ENCODE peak calls at places on chromosomes 4 and X, in eight cellular contexts. Q is thyroid gland, P is dorsolateral prefrontal cortex, X is HFF-Myc, H is Calu3, K is endothelial cell, M is pancreas, S is heart left ventricle. B is an unnamed sample.

GRCh38 chr4:73170518-73171198 is 87.9 kb downstream of the ANKRD17 start:
- DNase-seq in Q (no peak), P (no peak), X (no peak), H (peak), K (no peak), M (no peak), S (no peak), B (no peak)

GRCh38 chr4:150510176-150510875 is 71.6 kb upstream of the MAB21L2 start:
- DNase-seq in Q (no peak), P (no peak), X (peak), H (no peak), K (no peak), M (no peak), S (no peak), B (no peak)

GRCh38 chr4:107997794-107998193 is 8.1 kb downstream of the HADH start:
- DNase-seq in Q (no peak), P (no peak), X (no peak), H (no peak), K (no peak), M (no peak), S (no peak), B (no peak)

GRCh38 chr4:166493828-166494432 is 620.9 kb downstream of the TLL1 start:
- DNase-seq in Q (no peak), P (no peak), X (no peak), H (no peak), K (no peak), M (no peak), S (no peak), B (no peak)

GRCh38 chrX:40010550-40011364 is 87.0 kb downstream of the BCOR start:
- DNase-seq in Q (no peak), P (no peak), X (no peak), H (no peak), K (peak), M (no peak), S (no peak), B (peak)

GRCh38 chr4:88318751-88319350 is 34.5 kb upstream of the PPM1K start:
- DNase-seq in Q (no peak), P (no peak), X (no peak), H (no peak), K (no peak), M (no peak), S (no peak), B (no peak)

GRCh38 chr4:108783666-108784463 is 21.0 kb upstream of the ETNPPL start:
- DNase-seq in Q (no peak), P (no peak), X (no peak), H (peak), K (no peak), M (no peak), S (no peak), B (no peak)

GRCh38 chrX:1378306-1378758 is 13.6 kb downstream of the SLC25A6 start:
- DNase-seq in Q (no peak), P (no peak), X (no peak), H (no peak), K (no peak), M (no peak), S (peak), B (no peak)

GRCh38 chr4:54402880-54403503 is 173.9 kb downstream of the PDGFRA start:
- DNase-seq in Q (no peak), P (no peak), X (no peak), H (no peak), K (no peak), M (no peak), S (no peak), B (no peak)

GRCh38 chr4:181517521-181517920 is 725.7 kb upstream of the TENM3 start:
- DNase-seq in Q (no peak), P (no peak), X (no peak), H (no peak), K (no peak), M (no peak), S (no peak), B (no peak)

GRCh38 chr4:40887690-40888089 is 137.9 kb downstream of the NSUN7 start:
- DNase-seq in Q (no peak), P (no peak), X (no peak), H (no peak), K (no peak), M (no peak), S (no peak), B (no peak)

GRCh38 chrX:1871887-1872286 is 257.0 kb downstream of the ASMT start:
- DNase-seq in Q (no peak), P (no peak), X (no peak), H (no peak), K (no peak), M (no peak), S (no peak), B (no peak)

GRCh38 chr4:99816611-99817309 is at the start of gene DAPP1:
- DNase-seq in Q (peak), P (no peak), X (no peak), H (peak), K (no peak), M (no peak), S (peak), B (peak)

GRCh38 chr4:168051526-168051925 is 40.8 kb upstream of the ANXA10 start:
- DNase-seq in Q (no peak), P (no peak), X (no peak), H (no peak), K (no peak), M (no peak), S (no peak), B (no peak)

GRCh38 chrX:55340896-55341433 is 76.2 kb upstream of the PAGE3 start:
- DNase-seq in Q (no peak), P (no peak), X (no peak), H (no peak), K (no peak), M (no peak), S (no peak), B (no peak)

GRCh38 chrX:154051210-154051810 is 31.6 kb upstream of the IRAK1 start:
- DNase-seq in Q (peak), P (no peak), X (no peak), H (peak), K (peak), M (peak), S (no peak), B (peak)

GRCh38 chrX:13888284-13888683 is 71.4 kb upstream of the GPM6B start:
- DNase-seq in Q (no peak), P (no peak), X (no peak), H (no peak), K (no peak), M (no peak), S (no peak), B (no peak)

GRCh38 chr4:52904421-52904820 is 42.3 kb downstream of the RASL11B start:
- DNase-seq in Q (no peak), P (no peak), X (no peak), H (no peak), K (no peak), M (no peak), S (no peak), B (no peak)

GRCh38 chrX:352582-353314 is 34.0 kb downstream of the PPP2R3B start:
- DNase-seq in Q (no peak), P (no peak), X (no peak), H (no peak), K (no peak), M (peak), S (peak), B (no peak)

GRCh38 chr4:856468-856901 is 30.6 kb upstream of the CPLX1 start:
- DNase-seq in Q (no peak), P (no peak), X (no peak), H (no peak), K (no peak), M (no peak), S (peak), B (peak)

GRCh38 chr4:182880387-182881356 is 36.5 kb downstream of the DCTD start:
- DNase-seq in Q (peak), P (no peak), X (no peak), H (no peak), K (no peak), M (no peak), S (peak), B (no peak)

GRCh38 chr4:75939890-75940691 is 722 bp downstream of the NAAA start:
- DNase-seq in Q (peak), P (peak), X (no peak), H (peak), K (peak), M (peak), S (peak), B (peak)

GRCh38 chr4:87054900-87055299 is 120.1 kb downstream of the AFF1 start:
- DNase-seq in Q (peak), P (no peak), X (no peak), H (no peak), K (no peak), M (no peak), S (no peak), B (no peak)

GRCh38 chr4:133355636-133356035 is 206.5 kb downstream of the PCDH10 start:
- DNase-seq in Q (no peak), P (no peak), X (no peak), H (no peak), K (no peak), M (no peak), S (no peak), B (no peak)

GRCh38 chr4:130035391-130035790 is 939.4 kb downstream of the C4orf33 start:
- DNase-seq in Q (no peak), P (no peak), X (no peak), H (no peak), K (no peak), M (no peak), S (no peak), B (no peak)

GRCh38 chrX:10173331-10173900 is 16.6 kb downstream of the CLCN4 start:
- DNase-seq in Q (peak), P (no peak), X (peak), H (peak), K (no peak), M (no peak), S (no peak), B (no peak)

GRCh38 chr4:68570122-68570507 is 6.0 kb downstream of the UGT2B17 start:
- DNase-seq in Q (no peak), P (no peak), X (no peak), H (no peak), K (no peak), M (no peak), S (no peak), B (no peak)

GRCh38 chr4:156718226-156718625 is 253.4 kb downstream of the PDGFC start:
- DNase-seq in Q (no peak), P (no peak), X (no peak), H (no peak), K (no peak), M (no peak), S (no peak), B (no peak)

GRCh38 chr4:38669233-38669632 is 5.2 kb downstream of the KLF3 start:
- DNase-seq in Q (no peak), P (no peak), X (no peak), H (no peak), K (no peak), M (no peak), S (no peak), B (no peak)

DNA sequence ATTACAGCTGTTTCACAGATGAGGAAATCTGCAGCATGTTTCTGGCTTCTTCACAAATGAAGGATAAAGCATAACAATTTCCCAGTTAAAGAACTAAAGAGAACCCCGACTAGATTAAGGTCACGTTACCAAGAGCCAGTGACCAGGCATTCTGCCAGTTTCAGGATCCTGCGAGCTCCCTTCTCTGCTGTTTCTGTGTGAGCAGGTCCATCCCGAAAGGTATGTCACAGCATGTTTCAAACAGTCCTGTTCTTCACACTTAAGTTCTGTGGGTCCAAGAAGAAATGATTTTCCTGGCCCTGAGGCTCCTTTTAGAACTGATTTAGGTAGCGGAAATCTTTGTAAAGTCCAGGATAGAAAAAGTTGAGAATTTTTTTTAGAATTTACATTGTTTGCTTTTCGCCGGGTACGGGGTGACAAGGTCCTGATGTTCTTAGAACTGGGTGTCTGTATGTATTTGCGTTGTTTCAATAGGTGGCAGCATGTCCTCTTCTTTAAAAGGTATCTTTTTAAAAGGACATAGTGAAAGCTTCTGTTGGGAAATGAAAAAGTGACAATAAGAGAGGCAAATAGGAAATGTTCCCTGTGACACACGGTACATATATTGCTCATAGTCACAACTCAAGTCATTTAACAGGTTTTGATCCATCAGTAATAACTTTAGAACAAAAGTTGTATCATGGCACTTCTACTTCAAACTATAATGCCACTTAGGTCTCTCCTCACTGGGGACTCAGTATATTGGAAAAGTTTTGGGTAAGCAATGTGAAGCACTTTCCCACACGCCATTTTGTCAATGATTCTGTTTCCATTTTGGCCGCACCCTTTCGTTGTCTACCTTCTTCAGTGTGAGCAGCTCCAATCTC is 18.4 kb downstream of the IL21 start:
- DNase-seq in Q (peak), P (no peak), X (peak), H (no peak), K (no peak), M (no peak), S (no peak), B (no peak)
- TF ChIP-seq CTCF in Q (peak), P (peak), X (peak), H (no peak), K (peak), M (no peak), S (peak), B (peak)

DNA sequence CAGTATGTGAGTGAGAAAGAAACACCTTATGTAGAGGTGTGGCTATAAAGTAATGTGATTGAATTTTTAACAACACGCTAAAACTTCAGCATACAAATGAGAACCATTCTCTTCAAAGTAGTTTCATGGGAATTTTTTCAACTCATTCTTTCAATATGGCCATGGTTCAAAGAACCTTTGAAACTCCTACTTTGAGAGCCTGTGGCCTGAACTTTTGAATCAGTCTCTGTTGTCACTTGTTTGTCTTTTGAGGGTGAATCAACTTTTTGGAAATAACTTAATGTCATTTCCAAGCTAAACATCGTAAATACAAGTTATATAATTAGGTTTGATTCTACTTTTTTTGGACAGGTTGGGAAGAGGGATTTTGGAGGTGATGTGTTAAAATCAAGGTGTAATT is 49.9 kb upstream of the CASK start:
- DNase-seq in Q (no peak), P (no peak), X (no peak), H (no peak), K (no peak), M (no peak), S (no peak), B (no peak)
- TF ChIP-seq CTCF in Q (no peak), P (no peak), X (no peak), H (no peak), K (no peak), M (no peak), S (no peak), B (no peak)

DNA sequence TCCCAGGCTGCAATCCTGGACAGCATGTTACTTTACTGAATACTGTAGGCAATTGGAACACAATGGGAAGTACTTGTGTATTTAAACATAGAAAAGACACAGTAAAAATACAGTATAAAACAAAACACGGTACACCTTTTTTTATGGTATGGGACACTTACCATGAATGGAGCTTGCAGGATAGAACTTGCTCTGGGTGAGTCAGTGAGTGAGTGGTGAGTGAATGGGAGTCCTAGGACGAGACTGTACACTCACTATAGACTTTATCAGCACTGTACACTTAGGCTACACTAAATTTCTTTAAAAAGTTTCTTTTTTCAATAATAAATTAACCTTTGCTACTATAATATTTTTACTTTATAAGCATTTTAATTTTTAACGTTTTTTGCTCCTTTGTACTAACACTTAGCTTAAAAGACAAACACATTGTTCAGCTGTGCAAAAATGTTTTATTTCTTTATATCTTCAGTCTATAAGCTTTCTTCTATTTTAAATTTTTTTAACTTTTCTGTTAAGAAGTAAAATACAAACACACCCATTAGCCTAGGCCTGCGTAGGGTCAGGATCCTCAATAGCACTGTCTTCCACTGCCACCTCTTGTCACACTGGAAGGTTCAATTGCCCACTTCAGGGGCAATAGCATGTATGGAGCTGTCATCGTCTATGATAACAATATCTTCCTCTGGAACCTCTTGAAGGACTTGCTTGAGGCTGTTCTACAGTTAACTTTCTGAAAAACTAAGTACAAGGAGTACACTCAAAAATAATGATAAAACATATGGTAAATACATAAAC is 293.5 kb upstream of the FSTL5 start:
- DNase-seq in Q (no peak), P (no peak), X (no peak), H (no peak), K (no peak), M (no peak), S (no peak), B (no peak)
- TF ChIP-seq CTCF in Q (no peak), P (no peak), X (no peak), H (no peak), K (no peak), M (no peak), S (no peak), B (no peak)

GRCh38 chr4:26238782-26239647 is 81.8 kb upstream of the RBPJ start:
- DNase-seq in Q (peak), P (peak), X (no peak), H (no peak), K (no peak), M (no peak), S (no peak), B (no peak)

GRCh38 chr4:26233350-26233749 is 87.5 kb upstream of the RBPJ start:
- DNase-seq in Q (no peak), P (no peak), X (no peak), H (no peak), K (no peak), M (no peak), S (no peak), B (no peak)

GRCh38 chr4:26238426-26238781 is 82.4 kb upstream of the RBPJ start:
- DNase-seq in Q (no peak), P (no peak), X (no peak), H (no peak), K (no peak), M (no peak), S (no peak), B (no peak)

GRCh38 chr4:26237916-26238315 is 82.9 kb upstream of the RBPJ start:
- DNase-seq in Q (no peak), P (no peak), X (no peak), H (no peak), K (no peak), M (no peak), S (no peak), B (no peak)

DNA sequence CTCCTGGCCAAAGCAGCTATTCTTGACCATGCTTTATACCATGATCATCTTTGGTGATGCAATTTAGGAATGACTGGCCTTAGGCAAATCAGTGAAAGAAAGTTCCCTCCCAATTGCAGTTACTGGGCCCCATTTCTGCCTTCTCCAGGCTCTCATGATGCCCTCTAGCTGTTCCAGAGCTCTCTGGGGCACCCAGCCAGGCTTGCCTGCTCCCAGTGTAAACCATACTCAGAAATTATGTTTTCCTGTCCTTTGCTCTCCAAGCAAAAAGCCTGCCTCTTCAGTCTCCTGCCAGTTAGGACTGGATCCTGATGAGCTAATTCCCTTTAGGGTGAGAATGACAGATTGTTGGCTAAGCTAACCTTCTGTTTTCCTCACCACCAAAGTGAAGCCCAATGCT is 85.3 kb upstream of the RBPJ start:
- DNase-seq in Q (peak), P (peak), X (no peak), H (no peak), K (no peak), M (peak), S (no peak), B (no peak)
- TF ChIP-seq CTCF in Q (no peak), P (peak), X (no peak), H (no peak), K (no peak), M (no peak), S (no peak), B (no peak)

DNA sequence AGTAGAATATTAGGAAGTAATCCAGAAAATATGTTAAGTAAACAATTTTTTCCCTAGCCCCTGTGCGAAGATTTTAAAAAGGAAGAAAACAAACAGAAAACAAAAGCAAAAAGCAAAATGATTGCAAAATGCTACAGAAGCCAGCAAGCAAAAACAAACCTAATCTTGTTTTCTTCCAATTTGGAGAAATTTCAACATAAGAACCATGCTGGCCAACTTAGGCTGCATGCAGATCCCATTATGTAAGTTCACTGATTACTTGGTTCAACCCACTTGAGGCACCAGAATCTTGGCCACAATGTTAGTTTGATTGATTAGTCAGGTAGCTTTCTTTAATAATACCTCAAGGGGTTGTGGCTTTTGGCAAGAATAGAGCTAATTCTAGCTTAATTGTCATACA is 2342.0 kb downstream of the PCDH7 start:
- DNase-seq in Q (no peak), P (no peak), X (no peak), H (no peak), K (no peak), M (no peak), S (no peak), B (no peak)
- TF ChIP-seq CTCF in Q (no peak), P (no peak), X (no peak), H (no peak), K (no peak), M (no peak), S (no peak), B (no peak)

GRCh38 chr4:1997712-1998111 is 11.1 kb downstream of the NELFA start:
- DNase-seq in Q (no peak), P (no peak), X (no peak), H (no peak), K (no peak), M (no peak), S (no peak), B (no peak)
- TF ChIP-seq CTCF in Q (no peak), P (no peak), X (no peak), H (no peak), K (no peak), M (no peak), S (no peak), B (no peak)

DNA sequence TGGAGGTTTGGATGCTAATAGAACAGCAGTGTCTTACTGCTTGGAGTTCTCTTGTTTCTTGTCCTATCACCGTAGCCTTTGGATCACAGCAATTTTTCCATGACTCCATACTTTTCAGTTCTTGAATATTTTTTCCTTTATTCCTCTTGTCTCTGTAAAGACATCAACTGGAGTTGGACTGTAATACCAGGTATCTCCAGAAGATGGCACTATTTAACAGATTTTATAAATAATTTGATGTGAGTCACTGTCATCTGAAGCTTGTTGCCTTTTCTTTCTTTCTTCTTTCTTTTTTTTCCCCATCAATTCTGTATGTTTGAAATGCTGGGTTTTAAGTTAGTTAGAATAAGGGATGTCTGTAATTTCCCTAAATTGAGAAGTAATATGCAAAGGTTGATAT is 24.1 kb downstream of the HPRT1 start:
- DNase-seq in Q (no peak), P (no peak), X (peak), H (no peak), K (no peak), M (no peak), S (no peak), B (no peak)
- TF ChIP-seq CTCF in Q (peak), P (peak), X (peak), H (peak), K (peak), M (peak), S (peak), B (peak)

B was measured in activated CD8-positive, alpha-beta T cell treated with anti-CD3 and anti-CD28 coated beads for 36 hours.